ENCODE peak calls at places on chromosomes 11 and 22, in four cellular contexts. F, B, J and G are unnamed samples.

GRCh38 chr22:35838849-35839646 is 121.4 kb downstream of the APOL5 start:
- DNase-seq in F (peak), B (no peak), J (peak), G (no peak)

GRCh38 chr11:18853086-18853720 is 61.6 kb upstream of the PTPN5 start:
- DNase-seq in F (no peak), B (no peak), J (no peak), G (no peak)

GRCh38 chr11:74182635-74183034 is 11.5 kb downstream of the PPME1 start:
- DNase-seq in F (no peak), B (no peak), J (no peak), G (no peak)

GRCh38 chr22:23182289-23183106 is 2.2 kb downstream of the BCR start:
- DNase-seq in F (peak), B (no peak), J (no peak), G (peak)

GRCh38 chr11:13880719-13881118 is 81.8 kb upstream of the SPON1 start:
- DNase-seq in F (no peak), B (no peak), J (no peak), G (peak)

GRCh38 chr11:76303399-76303798 is 77.5 kb downstream of the THAP12 start:
- DNase-seq in F (no peak), B (no peak), J (no peak), G (no peak)

GRCh38 chr11:33560729-33561128 is 139.9 kb downstream of the C11orf91 start:
- DNase-seq in F (no peak), B (no peak), J (no peak), G (no peak)

GRCh38 chr22:45246060-45246985 is 5.6 kb upstream of the KIAA0930 start:
- DNase-seq in F (no peak), B (no peak), J (no peak), G (peak)

GRCh38 chr11:35145249-35145648 is 6.3 kb downstream of the CD44 start:
- DNase-seq in F (no peak), B (no peak), J (no peak), G (no peak)

GRCh38 chr11:57336111-57336666 is 497 bp upstream of the SSRP1 start:
- DNase-seq in F (no peak), B (no peak), J (peak), G (no peak)

GRCh38 chr22:35220221-35220620 is 37.1 kb upstream of the HMGXB4 start:
- DNase-seq in F (no peak), B (no peak), J (no peak), G (no peak)

GRCh38 chr11:79237676-79238075 is 203.2 kb downstream of the TENM4 start:
- DNase-seq in F (no peak), B (no peak), J (no peak), G (no peak)

GRCh38 chr11:33151411-33151810 is 9.9 kb downstream of the CSTF3 start:
- DNase-seq in F (no peak), B (no peak), J (no peak), G (no peak)

GRCh38 chr11:86632499-86633269 is 39.7 kb downstream of the ME3 start:
- DNase-seq in F (no peak), B (no peak), J (no peak), G (peak)

GRCh38 chr11:96263361-96263763 is 79.6 kb downstream of the MAML2 start:
- DNase-seq in F (no peak), B (no peak), J (no peak), G (no peak)

GRCh38 chr11:13073119-13073981 is 64.2 kb downstream of the RASSF10 start:
- DNase-seq in F (no peak), B (no peak), J (no peak), G (peak)

GRCh38 chr11:26558191-26558590 is 13.9 kb downstream of the MUC15 start:
- DNase-seq in F (no peak), B (no peak), J (no peak), G (no peak)

GRCh38 chr22:29031236-29031982 is 30.2 kb downstream of the C22orf31 start:
- DNase-seq in F (peak), B (no peak), J (peak), G (peak)
- TF ChIP-seq POLR2A in F (no peak), B (no peak), J (no peak), G (peak)

GRCh38 chr22:41444360-41445170 is 2.0 kb downstream of the TOB2 start:
- DNase-seq in F (peak), B (peak), J (peak), G (peak)
- TF ChIP-seq POLR2A in F (peak), B (no peak), J (no peak), G (no peak)

GRCh38 chr11:129861702-129862107 is 33.7 kb downstream of the NFRKB start:
- DNase-seq in F (peak), B (no peak), J (peak), G (peak)
- TF ChIP-seq POLR2A in F (no peak), B (no peak), J (no peak), G (no peak)

DNA sequence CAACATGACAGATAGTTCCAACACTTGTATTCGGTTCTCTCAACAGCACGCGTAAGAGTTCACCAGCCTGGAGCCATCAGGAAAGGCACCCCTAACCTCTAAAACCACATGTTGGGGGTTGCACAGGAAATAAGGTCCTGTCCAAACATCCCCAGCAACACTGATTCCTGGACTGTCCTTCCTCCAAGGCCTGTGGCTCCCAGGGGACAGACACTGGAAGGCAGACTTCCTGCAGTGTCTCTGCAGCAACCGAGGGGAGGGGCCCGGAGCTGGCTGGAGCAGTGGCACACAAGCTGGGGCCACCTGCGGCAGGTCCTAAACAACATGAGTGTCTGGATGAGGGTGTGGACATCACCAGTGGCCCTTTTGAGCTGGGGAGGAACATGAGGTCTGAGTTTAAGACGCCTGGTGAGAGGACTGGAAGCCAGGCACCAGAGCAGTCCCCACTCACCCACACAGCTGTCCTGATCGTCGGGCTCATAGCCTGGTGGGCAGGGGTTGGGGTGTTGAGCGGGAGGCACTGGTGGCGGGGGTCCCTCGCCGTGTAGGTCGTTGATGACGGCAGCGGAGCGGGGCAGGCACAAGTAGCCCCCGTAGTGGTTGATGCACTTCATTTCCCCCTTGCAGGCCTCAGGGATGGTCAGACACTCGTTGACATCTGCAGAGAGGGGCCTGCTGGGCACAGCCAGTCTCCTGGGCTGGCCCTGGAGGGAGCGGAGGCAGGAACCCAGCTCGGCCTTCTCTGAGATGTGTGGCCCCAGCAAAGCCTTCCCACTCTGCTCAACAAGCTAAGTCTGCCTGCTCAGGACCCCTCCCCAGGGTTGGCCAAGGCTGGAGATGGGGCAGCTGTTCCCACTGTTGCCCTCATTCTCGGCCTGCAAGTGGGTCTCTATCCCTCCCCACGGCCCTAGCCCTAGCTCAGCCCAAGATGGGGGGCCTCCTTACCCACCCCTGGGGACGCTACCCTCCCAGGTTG is 1.6 kb downstream of the EFEMP2 start:
- DNase-seq in F (peak), B (no peak), J (peak), G (no peak)
- TF ChIP-seq POLR2A in F (no peak), B (no peak), J (no peak), G (no peak)

GRCh38 chr11:104672897-104673296 is 225.4 kb downstream of the CASP12 start:
- DNase-seq in F (no peak), B (no peak), J (no peak), G (no peak)
- TF ChIP-seq POLR2A in F (no peak), B (no peak), J (no peak), G (no peak)

DNA sequence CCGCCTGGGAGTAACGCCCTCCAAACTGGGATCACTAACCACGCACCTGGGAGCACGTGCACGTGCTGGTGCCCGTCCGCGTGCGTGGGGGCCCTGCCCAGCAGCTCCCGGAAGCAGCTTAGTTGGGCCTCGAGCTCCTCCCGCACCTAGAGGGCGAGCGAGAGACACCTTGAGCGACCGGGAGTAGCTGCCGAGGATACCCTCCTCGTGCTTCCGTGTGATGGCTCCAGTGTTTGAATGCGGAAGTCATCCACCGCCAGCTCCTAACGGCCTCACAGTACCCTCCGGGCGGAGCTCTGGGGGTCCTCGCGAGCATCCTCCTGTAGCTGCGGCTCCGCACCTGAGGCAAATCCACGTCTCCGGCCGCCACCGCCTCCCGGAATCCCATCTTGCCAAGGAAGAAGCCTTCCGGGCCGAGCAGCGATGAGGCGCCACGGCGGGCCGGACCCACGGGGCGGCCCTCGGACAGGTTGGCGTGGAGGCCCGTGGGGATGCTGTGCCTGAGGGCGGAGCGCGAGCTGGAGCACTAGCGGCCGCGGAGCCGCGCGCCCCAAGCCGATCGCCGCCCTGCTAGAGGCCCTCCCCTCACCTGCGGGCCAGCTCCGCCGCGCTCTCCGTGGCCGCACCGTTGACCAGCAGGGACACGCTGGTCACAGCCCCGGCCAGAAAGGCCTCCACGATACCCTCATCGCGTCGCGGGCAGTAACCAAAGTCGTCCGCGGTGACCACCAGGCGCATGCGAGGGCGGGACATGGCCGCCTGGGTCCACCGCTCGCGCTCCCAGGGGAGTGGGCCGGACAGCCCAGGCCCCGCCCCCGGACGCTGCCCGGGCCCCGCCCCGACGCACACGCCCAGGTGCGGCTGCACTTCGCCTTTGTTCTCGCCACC is at the start of gene YDJC:
- DNase-seq in F (peak), B (peak), J (peak), G (peak)
- TF ChIP-seq POLR2A in F (peak), B (peak), J (peak), G (peak)

DNA sequence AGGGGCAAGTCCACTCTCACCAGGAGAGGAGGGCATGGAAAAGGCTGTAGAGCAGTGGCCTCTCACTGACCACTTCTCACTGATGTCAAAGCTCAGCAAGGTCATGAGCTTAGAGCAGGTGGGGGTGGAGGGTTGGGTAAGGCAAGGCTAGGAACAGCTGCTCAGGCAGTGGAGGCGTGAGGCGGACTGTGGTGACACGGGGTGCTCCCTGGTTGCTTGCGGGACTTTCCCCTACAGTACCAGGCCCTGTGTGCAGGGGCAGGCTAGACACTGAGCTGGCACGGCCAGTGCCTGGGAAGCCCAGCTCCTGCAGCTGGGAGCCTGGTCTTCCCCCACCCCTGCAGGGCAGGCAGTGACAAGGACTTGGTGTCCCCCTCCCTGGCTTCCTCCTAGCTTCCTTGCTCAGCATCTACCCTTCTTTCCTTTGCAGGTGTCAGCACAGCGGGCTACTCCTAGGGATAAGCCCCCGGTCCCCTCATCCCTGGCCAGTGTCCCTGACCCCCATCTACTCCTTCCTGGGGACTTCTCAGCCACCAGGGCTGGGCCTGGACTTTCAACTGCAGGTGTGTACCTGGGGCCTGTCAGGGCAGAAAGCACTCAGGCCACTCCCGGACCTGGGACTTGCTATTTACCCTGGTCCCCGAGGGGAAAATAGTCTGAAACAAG is 45.6 kb downstream of the PISD start:
- DNase-seq in F (peak), B (peak), J (no peak), G (no peak)
- TF ChIP-seq POLR2A in F (no peak), B (peak), J (no peak), G (no peak)

DNA sequence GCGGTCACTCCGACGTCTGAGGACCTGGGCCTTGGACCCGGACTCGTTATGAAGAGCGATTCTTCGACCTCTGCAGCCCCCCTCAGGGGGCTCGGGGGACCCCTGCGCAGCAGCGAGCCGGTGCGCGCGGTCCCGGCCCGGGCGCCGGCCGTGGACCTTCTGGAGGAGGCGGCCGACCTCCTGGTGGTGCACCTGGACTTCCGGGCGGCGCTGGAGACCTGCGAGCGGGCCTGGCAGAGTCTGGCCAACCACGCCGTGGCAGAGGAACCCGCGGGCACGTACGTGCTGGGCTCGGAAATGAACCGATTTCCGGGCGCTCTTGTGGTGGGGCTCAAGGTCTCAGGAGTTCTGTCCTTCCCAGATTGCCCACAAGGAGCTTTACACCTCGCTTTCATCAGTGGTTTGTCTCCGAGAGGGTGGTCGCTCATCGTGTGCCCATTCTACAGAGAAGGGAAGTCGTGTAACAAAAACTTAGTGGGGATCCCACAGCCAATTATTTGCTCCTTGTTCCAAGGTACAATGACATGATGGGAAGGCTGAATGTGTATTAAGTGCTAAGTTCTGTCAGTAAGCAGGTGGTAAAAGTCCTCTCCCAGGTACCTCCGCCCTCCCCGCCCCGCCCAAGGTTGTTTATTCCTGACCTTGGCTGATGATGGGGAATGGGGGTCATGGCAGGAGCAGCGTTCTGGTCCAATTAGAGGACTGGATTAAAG is 695 bp downstream of the PEX26 start:
- DNase-seq in F (peak), B (no peak), J (peak), G (no peak)
- TF ChIP-seq POLR2A in F (no peak), B (no peak), J (no peak), G (no peak)

GRCh38 chr11:89737116-89737515 is 27.0 kb downstream of the TRIM77 start:
- DNase-seq in F (no peak), B (no peak), J (no peak), G (no peak)

DNA sequence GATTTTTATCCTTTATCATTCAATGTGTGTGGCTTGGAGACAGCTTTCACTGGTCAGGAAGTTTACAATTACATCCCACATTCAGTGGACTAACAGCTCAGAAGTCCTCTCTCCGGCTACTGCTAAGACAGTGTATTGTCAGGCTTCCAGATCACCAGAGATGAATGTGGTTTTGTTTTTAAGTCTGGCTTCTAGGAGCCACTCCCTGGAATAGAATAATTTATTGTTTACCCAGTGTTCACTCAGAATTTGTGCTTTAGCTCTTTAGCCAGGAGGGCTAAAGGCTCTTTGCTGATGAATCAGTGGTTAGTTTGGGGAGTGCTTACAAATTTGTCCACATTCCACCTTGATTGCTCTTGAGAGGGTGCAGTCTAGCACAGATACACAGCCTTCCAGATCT is 26.5 kb downstream of the TRIM77 start:
- DNase-seq in F (no peak), B (no peak), J (no peak), G (no peak)
- TF ChIP-seq POLR2A in F (no peak), B (no peak), J (no peak), G (no peak)